ENCODE peak calls at places on chromosomes 6 and 20, in nine cellular contexts. I is stomach; T is effector CD8-positive, alpha-beta T cell; S is ELF-1; Z is Right ventricle myocardium superior; Y is AG04449; V is activated effector memory CD4-positive, alpha-beta T cell treated with anti-CD3 and anti-CD28 coated beads, Interleukin-2, amount 50 U/mL, for 16 hours; R is A549; W is AG09309. E is an unnamed sample.

GRCh38 chr20:35663813-35664543 is 722 bp downstream of the CPNE1 start:
- DNase-seq in I (peak; percentile 52), T (peak; percentile 46), S (peak; percentile 82), Z (no peak), Y (no peak), V (peak; percentile 85), R (peak; percentile 54), W (no peak), E (peak; percentile 55)

GRCh38 chr20:316316-317068 is 8.9 kb upstream of the SOX12 start:
- DNase-seq in I (no peak), T (no peak), S (no peak), Z (no peak), Y (no peak), V (no peak), R (no peak), W (no peak), E (no peak)

GRCh38 chr6:118810420-118811027 is 83.4 kb upstream of the ASF1A start:
- DNase-seq in I (peak; percentile 31), T (peak; percentile 4), S (no peak), Z (no peak), Y (no peak), V (peak; percentile 85), R (no peak), W (no peak), E (no peak)

GRCh38 chr6:114430534-114431124 is 87.8 kb upstream of the HS3ST5 start:
- DNase-seq in I (no peak), T (no peak), S (peak; percentile 26), Z (no peak), Y (no peak), V (no peak), R (no peak), W (no peak), E (no peak)

GRCh38 chr6:30533460-30534294 is 22.6 kb downstream of the GNL1 start:
- DNase-seq in I (no peak), T (no peak), S (no peak), Z (no peak), Y (no peak), V (no peak), R (no peak), W (no peak), E (no peak)

GRCh38 chr6:45614488-45615285 is 237.0 kb upstream of the SUPT3H start:
- DNase-seq in I (no peak), T (no peak), S (no peak), Z (no peak), Y (no peak), V (no peak), R (no peak), W (no peak), E (no peak)

GRCh38 chr6:112990971-112991370 is 643.8 kb downstream of the RFPL4B start:
- DNase-seq in I (no peak), T (no peak), S (no peak), Z (no peak), Y (no peak), V (no peak), R (no peak), W (no peak), E (peak; percentile 12)

GRCh38 chr6:154343473-154344308 is 12.9 kb downstream of the IPCEF1 start:
- DNase-seq in I (peak; percentile 81), T (no peak), S (peak; percentile 98), Z (no peak), Y (no peak), V (no peak), R (no peak), W (no peak), E (peak; percentile 64)

GRCh38 chr6:75116946-75117345 is 88.9 kb downstream of the COL12A1 start:
- DNase-seq in I (no peak), T (no peak), S (no peak), Z (no peak), Y (no peak), V (no peak), R (no peak), W (no peak), E (no peak)

GRCh38 chr20:63978319-63979220 is 872 bp downstream of the SAMD10 start:
- DNase-seq in I (peak; percentile 89), T (no peak), S (peak; percentile 74), Z (peak; percentile 84), Y (no peak), V (peak; percentile 88), R (no peak), W (no peak), E (peak; percentile 67)

GRCh38 chr6:163962627-163963117 is 548.2 kb downstream of the QKI start:
- DNase-seq in I (no peak), T (no peak), S (no peak), Z (peak; percentile 80), Y (no peak), V (no peak), R (no peak), W (no peak), E (no peak)

GRCh38 chr20:24755411-24755922 is 193.6 kb upstream of the CST7 start:
- DNase-seq in I (peak; percentile 18), T (no peak), S (no peak), Z (no peak), Y (no peak), V (no peak), R (no peak), W (no peak), E (no peak)

GRCh38 chr6:126983779-126984178 is 134.7 kb upstream of the RSPO3 start:
- DNase-seq in I (no peak), T (no peak), S (peak; percentile 8), Z (no peak), Y (no peak), V (no peak), R (no peak), W (no peak), E (no peak)

GRCh38 chr6:42726485-42727083 is 4.2 kb upstream of the PRPH2 start:
- DNase-seq in I (peak; percentile 81), T (peak; percentile 47), S (peak; percentile 80), Z (peak; percentile 75), Y (peak; percentile 52), V (peak; percentile 87), R (peak; percentile 72), W (peak; percentile 75), E (peak; percentile 92)

GRCh38 chr6:155126727-155127439 is 131.8 kb downstream of the TIAM2 start:
- DNase-seq in I (no peak), T (no peak), S (peak; percentile 47), Z (no peak), Y (no peak), V (peak; percentile 82), R (peak; percentile 77), W (no peak), E (peak; percentile 92)

GRCh38 chr6:168089186-168090063 is 10.4 kb upstream of the FRMD1 start:
- DNase-seq in I (no peak), T (no peak), S (no peak), Z (peak; percentile 22), Y (no peak), V (no peak), R (no peak), W (no peak), E (no peak)

GRCh38 chr6:110528051-110528929 is 51.9 kb upstream of the SLC22A16 start:
- DNase-seq in I (peak; percentile 54), T (peak; percentile 1), S (no peak), Z (no peak), Y (peak; percentile 79), V (peak; percentile 72), R (peak; percentile 28), W (peak; percentile 96), E (peak; percentile 78)

GRCh38 chr6:158825951-158826306 is 6.8 kb upstream of the EZR start:
- DNase-seq in I (no peak), T (no peak), S (no peak), Z (peak; percentile 69), Y (no peak), V (no peak), R (no peak), W (no peak), E (no peak)

GRCh38 chr6:156427345-156427744 is 349.8 kb upstream of the ARID1B start:
- DNase-seq in I (no peak), T (no peak), S (no peak), Z (peak; percentile 44), Y (peak; percentile 82), V (no peak), R (peak; percentile 3), W (peak; percentile 32), E (peak; percentile 94)

GRCh38 chr20:37265152-37265551 is 3.5 kb upstream of the GHRH start:
- DNase-seq in I (no peak), T (no peak), S (no peak), Z (no peak), Y (no peak), V (no peak), R (no peak), W (no peak), E (no peak)

GRCh38 chr20:19269737-19270325 is 57.4 kb downstream of the SLC24A3 start:
- DNase-seq in I (no peak), T (no peak), S (no peak), Z (no peak), Y (no peak), V (no peak), R (no peak), W (peak; percentile 23), E (peak; percentile 6)

GRCh38 chr20:63823691-63824311 is 7.3 kb downstream of the ZBTB46 start:
- DNase-seq in I (no peak), T (no peak), S (no peak), Z (no peak), Y (no peak), V (no peak), R (no peak), W (no peak), E (no peak)

GRCh38 chr20:12594410-12595130 is 414.2 kb upstream of the SPTLC3 start:
- DNase-seq in I (no peak), T (no peak), S (no peak), Z (no peak), Y (no peak), V (no peak), R (peak; percentile 4), W (no peak), E (no peak)

GRCh38 chr6:77461796-77462195 is 1.5 kb downstream of the HTR1B start:
- DNase-seq in I (no peak), T (no peak), S (no peak), Z (no peak), Y (no peak), V (no peak), R (no peak), W (no peak), E (no peak)

GRCh38 chr6:53199156-53199555 is 50.5 kb upstream of the GCM1 start:
- DNase-seq in I (no peak), T (no peak), S (no peak), Z (no peak), Y (no peak), V (no peak), R (no peak), W (no peak), E (no peak)

GRCh38 chr20:63345328-63346100 is 15.6 kb downstream of the CHRNA4 start:
- DNase-seq in I (no peak), T (no peak), S (no peak), Z (peak; percentile 76), Y (no peak), V (no peak), R (no peak), W (no peak), E (no peak)

GRCh38 chr6:100281471-100281878 is 183.2 kb downstream of the SIM1 start:
- DNase-seq in I (no peak), T (no peak), S (peak; percentile 76), Z (no peak), Y (no peak), V (no peak), R (no peak), W (no peak), E (peak; percentile 63)

GRCh38 chr6:74277749-74278148 is 581.7 kb downstream of the CD109 start:
- DNase-seq in I (no peak), T (no peak), S (no peak), Z (no peak), Y (no peak), V (no peak), R (no peak), W (no peak), E (peak; percentile 23)

GRCh38 chr6:170455335-170455979 is 97.7 kb downstream of the PSMB1 start:
- DNase-seq in I (no peak), T (no peak), S (no peak), Z (no peak), Y (no peak), V (peak; percentile 38), R (no peak), W (no peak), E (no peak)

GRCh38 chr6:6951355-6951754 is 156.4 kb upstream of the RREB1 start:
- DNase-seq in I (no peak), T (no peak), S (no peak), Z (no peak), Y (no peak), V (no peak), R (no peak), W (no peak), E (no peak)